ENCODE peak calls at places on chromosomes 11 and 22, in four cellular contexts. A, P, N and F are unnamed samples.

GRCh38 chr11:69479591-69480271 is 1.7 kb upstream of the LINC01488 start:
- DNase-seq in N (peak; percentile 82), A (no peak), P (no peak), F (no peak)

GRCh38 chr22:37547249-37547741 is 13.0 kb upstream of the CDC42EP1 start:
- DNase-seq in P (no peak), N (no peak), A (no peak), F (no peak)

GRCh38 chr22:28172948-28173360 is 253.9 kb upstream of the PITPNB start:
- DNase-seq in P (no peak), A (no peak), N (no peak), F (no peak)

GRCh38 chr22:19877626-19878339 is 23.1 kb upstream of the GNB1L start:
- DNase-seq in N (no peak), A (peak; percentile 58), P (no peak), F (peak; percentile 9)

GRCh38 chr11:111986589-111986988 is 38.6 kb upstream of the DLAT start:
- DNase-seq in N (no peak), P (no peak), A (no peak), F (no peak)

GRCh38 chr11:69531071-69531716 is 49.7 kb downstream of the LINC01488 start:
- DNase-seq in A (no peak), N (no peak), P (no peak), F (no peak)

GRCh38 chr11:801097-801780 is 3.2 kb upstream of the SLC25A22 start:
- DNase-seq in A (no peak), N (no peak), P (no peak), F (no peak)

GRCh38 chr22:46432164-46433068 is 96.9 kb downstream of the TRMU start:
- DNase-seq in N (no peak), P (no peak), A (no peak), F (no peak)

GRCh38 chr11:62806611-62807121 is 1.4 kb upstream of the NXF1 start:
- DNase-seq in N (no peak), P (no peak), A (peak; percentile 48), F (no peak)

GRCh38 chr11:128745296-128746183 is 51.7 kb downstream of the FLI1 start:
- DNase-seq in A (peak; percentile 27), N (no peak), P (no peak), F (no peak)
- TF ChIP-seq CTCF in A (no peak), N (no peak), P (no peak), F (no peak)

GRCh38 chr11:11740081-11740702 is 101.6 kb upstream of the USP47 start:
- DNase-seq in P (no peak), N (no peak), A (no peak), F (no peak)
- TF ChIP-seq USF2 in P (no peak), N (no peak), A (no peak), F (no peak)

GRCh38 chr11:120001161-120002135 is 136.5 kb downstream of the TRIM29 start:
- DNase-seq in A (no peak), P (no peak), N (no peak), F (no peak)

GRCh38 chr11:119995730-119996491 is 142.0 kb downstream of the TRIM29 start:
- DNase-seq in N (no peak), P (no peak), A (no peak), F (no peak)

GRCh38 chr11:119996556-119996955 is 141.4 kb downstream of the TRIM29 start:
- DNase-seq in P (no peak), N (no peak), A (no peak), F (no peak)

GRCh38 chr11:119993732-119994131 is 144.2 kb downstream of the TRIM29 start:
- DNase-seq in A (no peak), P (no peak), N (no peak), F (no peak)

DNA sequence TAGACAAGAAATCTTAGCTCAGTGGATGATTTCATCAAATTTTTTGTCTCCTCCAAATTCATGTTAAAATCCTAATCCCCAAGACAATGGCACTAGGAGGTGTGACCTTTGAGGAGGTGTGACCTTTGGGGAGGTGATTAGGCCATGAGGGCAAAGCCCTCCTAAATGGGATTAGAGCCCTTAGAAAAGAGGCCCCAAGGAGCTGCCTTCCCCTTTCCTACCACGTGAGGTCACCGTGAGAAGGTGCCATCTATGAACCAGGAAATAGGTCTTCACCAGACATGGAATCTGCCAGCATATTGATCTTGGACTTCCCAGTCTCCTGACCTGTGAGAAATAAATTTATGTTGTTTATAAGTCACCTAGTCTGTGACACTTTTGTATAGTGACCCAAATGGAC is 138.7 kb downstream of the TRIM29 start:
- DNase-seq in P (no peak), A (no peak), N (no peak), F (peak; percentile 41)
- TF ChIP-seq CTCF in P (peak; percentile 7), A (no peak), N (no peak), F (no peak)

GRCh38 chr11:114242032-114242431 is 54.2 kb upstream of the NNMT start:
- DNase-seq in A (no peak), N (no peak), P (no peak), F (no peak)

GRCh38 chr11:114246321-114247069 is 49.7 kb upstream of the NNMT start:
- DNase-seq in P (no peak), N (no peak), A (no peak), F (no peak)

GRCh38 chr11:114247070-114247789 is 49.0 kb upstream of the NNMT start:
- DNase-seq in N (no peak), P (no peak), A (no peak), F (no peak)

GRCh38 chr11:114244995-114245394 is 51.2 kb upstream of the NNMT start:
- DNase-seq in A (no peak), P (no peak), N (no peak), F (no peak)

GRCh38 chr11:114243461-114244372 is 52.5 kb upstream of the NNMT start:
- DNase-seq in P (no peak), A (no peak), N (no peak), F (no peak)
- TF ChIP-seq USF2 in P (no peak), A (no peak), N (no peak), F (no peak)

DNA sequence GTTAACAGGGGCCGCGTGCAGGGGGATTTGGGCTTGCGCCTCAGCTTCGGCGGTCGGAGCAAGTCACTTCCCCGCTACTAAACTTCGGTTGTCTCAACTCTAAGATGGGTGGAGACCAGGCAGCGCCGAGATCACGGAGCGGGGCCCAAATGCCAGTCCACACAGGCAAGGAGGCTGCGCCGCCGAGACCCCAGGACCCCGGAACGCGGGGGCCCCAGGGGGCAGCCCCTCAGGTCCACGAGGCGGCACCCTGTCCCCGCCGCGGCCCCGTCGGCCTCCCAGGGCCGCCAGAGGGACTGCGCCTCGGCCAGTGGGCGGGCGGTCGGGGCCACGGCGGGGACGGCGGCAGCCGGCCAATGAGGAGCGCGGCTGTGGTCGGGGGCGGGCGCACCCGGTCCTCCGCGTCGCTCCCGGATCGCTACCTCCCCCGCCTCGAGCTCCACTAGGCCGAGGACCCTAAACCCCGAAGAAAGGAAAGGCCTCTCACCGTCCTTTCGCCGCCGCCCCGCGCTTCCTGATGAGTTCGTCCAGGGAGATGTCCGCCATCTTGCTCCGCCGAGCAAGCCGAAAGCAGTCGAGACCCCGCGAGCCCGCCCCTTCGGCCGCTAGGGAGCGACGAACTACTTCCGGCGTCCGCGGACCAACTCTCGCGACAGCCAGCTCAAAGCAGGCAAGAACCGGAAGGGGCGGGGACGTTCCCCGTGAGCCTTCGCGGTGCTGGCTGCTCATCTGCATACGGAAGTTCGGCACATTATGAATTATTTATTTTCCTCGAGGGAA is at the start of gene POLDIP3:
- DNase-seq in A (peak; percentile 98), P (peak; percentile 93), N (peak; percentile 81), F (peak; percentile 99)
- TF ChIP-seq CTCF in A (peak; percentile 34), P (peak; percentile 75), N (no peak), F (no peak)

GRCh38 chr11:35619030-35619753 is 932 bp downstream of the FJX1 start:
- DNase-seq in P (no peak), A (peak; percentile 37), N (peak; percentile 37), F (peak; percentile 54)

GRCh38 chr11:35618497-35619029 is 303 bp downstream of the FJX1 start:
- DNase-seq in N (peak; percentile 50), A (peak; percentile 51), P (no peak), F (no peak)

GRCh38 chr11:35622070-35622469 is 3.8 kb downstream of the FJX1 start:
- DNase-seq in N (no peak), P (peak; percentile 6), A (peak; percentile 84), F (no peak)

GRCh38 chr11:35621620-35622019 is 3.4 kb downstream of the FJX1 start:
- DNase-seq in A (no peak), P (no peak), N (no peak), F (no peak)

GRCh38 chr11:35619754-35620640 is 1.7 kb downstream of the FJX1 start:
- DNase-seq in N (peak; percentile 42), A (peak; percentile 45), P (peak; percentile 38), F (peak; percentile 71)
- TF ChIP-seq USF2 in N (no peak), A (no peak), P (no peak), F (no peak)

DNA sequence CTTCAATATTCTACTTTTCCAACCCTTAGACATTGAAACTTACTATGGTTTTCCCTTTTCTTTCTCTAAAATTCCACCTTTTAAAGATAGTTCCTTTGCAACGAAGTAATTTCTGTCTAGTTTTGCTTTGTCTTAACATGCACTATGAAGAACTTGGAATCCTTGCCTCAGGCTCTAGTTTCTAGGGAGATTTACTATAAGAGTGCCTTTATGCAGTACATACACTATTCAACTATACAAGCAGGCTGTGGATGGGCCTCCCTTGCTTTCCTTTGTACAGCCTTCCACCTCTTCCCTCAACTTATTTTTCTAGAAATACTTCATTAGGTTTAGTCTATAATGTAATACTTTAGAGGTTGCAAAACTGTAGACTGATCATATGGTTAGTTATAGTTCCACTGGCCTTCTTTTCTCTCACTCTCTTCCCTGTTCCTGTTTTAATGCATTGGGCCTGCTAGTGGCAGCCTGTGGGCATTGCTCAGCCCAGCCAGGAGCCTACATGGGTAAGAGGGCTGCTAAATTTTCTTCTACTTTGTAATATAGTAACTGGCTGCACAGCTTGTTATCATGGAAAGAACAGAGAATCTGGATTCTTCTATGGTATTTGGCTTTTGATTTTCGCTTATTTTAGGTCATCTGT is 100.2 kb downstream of the C11orf87 start:
- DNase-seq in A (no peak), P (no peak), N (no peak), F (no peak)
- TF ChIP-seq CTCF in A (no peak), P (no peak), N (no peak), F (no peak)

GRCh38 chr11:78370406-78371172 is 47.0 kb downstream of the GAB2 start:
- DNase-seq in N (no peak), P (peak; percentile 33), A (peak; percentile 41), F (no peak)

GRCh38 chr11:78363018-78363619 is 54.5 kb downstream of the GAB2 start:
- DNase-seq in A (no peak), P (no peak), N (no peak), F (no peak)

GRCh38 chr11:78364128-78364751 is 53.4 kb downstream of the GAB2 start:
- DNase-seq in P (no peak), A (no peak), N (no peak), F (no peak)

GRCh38 chr11:78361228-78361627 is 56.4 kb downstream of the GAB2 start:
- DNase-seq in N (no peak), A (no peak), P (no peak), F (no peak)

DNA sequence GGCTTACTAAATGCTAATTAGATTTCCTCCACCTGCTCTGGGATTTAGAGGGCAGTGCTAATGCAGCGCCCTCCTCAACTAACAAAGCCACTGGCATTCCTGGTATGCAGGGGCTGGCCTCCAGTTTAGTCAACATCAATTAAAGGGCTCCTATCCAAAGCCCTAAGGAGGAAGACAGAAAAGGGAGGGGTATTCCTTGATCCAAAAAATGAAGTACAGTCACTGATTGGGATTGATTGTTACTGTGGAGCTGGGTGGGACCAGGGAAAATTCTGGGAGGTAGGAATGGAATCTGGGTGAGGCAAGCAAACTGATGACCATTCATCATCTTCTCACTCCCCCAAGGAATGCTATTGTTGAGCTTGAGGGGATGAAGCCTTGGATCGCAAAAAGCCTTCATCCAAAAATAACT is 52.2 kb downstream of the GAB2 start:
- DNase-seq in P (peak; percentile 13), N (no peak), A (no peak), F (peak; percentile 67)
- TF ChIP-seq USF2 in P (no peak), N (no peak), A (no peak), F (no peak)